ENCODE peak calls at places on chromosomes 13 and 19, in nine cellular contexts. One of them, this sample, is unnamed.

GRCh38 chr13:106540613-106541012 is 5.2 kb upstream of the EFNB2 start:
- DNase-seq in stimulated activated CD8-positive, alpha-beta memory T cell treated with anti-CD3 and anti-CD28 coated beads, Interleukin-15, amount 100 ng/mL, for 1 hour: no peak
- DNase-seq in SHP77: no peak
- DNase-seq in activated CD4-positive, alpha-beta T cell treated with anti-CD3 and anti-CD28 coated beads for 48 hours: no peak
- DNase-seq in osteocyte: no peak
- DNase-seq in heart right ventricle: no peak
- DNase-seq in tibial artery: no peak
- DNase-seq in neural progenitor cell: no peak
- DNase-seq in HT-29: no peak
- DNase-seq in this sample: no peak

GRCh38 chr19:31100945-31101344 is 248.3 kb downstream of the TSHZ3 start:
- DNase-seq in osteocyte: no peak
- DNase-seq in SHP77: no peak
- DNase-seq in neural progenitor cell: no peak
- DNase-seq in activated CD4-positive, alpha-beta T cell treated with anti-CD3 and anti-CD28 coated beads for 48 hours: no peak
- DNase-seq in HT-29: no peak
- DNase-seq in heart right ventricle: no peak
- DNase-seq in tibial artery: no peak
- DNase-seq in stimulated activated CD8-positive, alpha-beta memory T cell treated with anti-CD3 and anti-CD28 coated beads, Interleukin-15, amount 100 ng/mL, for 1 hour: no peak
- DNase-seq in this sample: no peak

GRCh38 chr13:103812966-103813365 is 746.7 kb upstream of the SLC10A2 start:
- DNase-seq in HT-29: no peak
- DNase-seq in heart right ventricle: no peak
- DNase-seq in activated CD4-positive, alpha-beta T cell treated with anti-CD3 and anti-CD28 coated beads for 48 hours: no peak
- DNase-seq in osteocyte: no peak
- DNase-seq in stimulated activated CD8-positive, alpha-beta memory T cell treated with anti-CD3 and anti-CD28 coated beads, Interleukin-15, amount 100 ng/mL, for 1 hour: no peak
- DNase-seq in neural progenitor cell: no peak
- DNase-seq in SHP77: no peak
- DNase-seq in tibial artery: no peak
- DNase-seq in this sample: no peak

GRCh38 chr19:6773323-6773931 is 919 bp downstream of the VAV1 start:
- DNase-seq in stimulated activated CD8-positive, alpha-beta memory T cell treated with anti-CD3 and anti-CD28 coated beads, Interleukin-15, amount 100 ng/mL, for 1 hour: no peak
- DNase-seq in activated CD4-positive, alpha-beta T cell treated with anti-CD3 and anti-CD28 coated beads for 48 hours: peak
- DNase-seq in HT-29: no peak
- DNase-seq in SHP77: no peak
- DNase-seq in neural progenitor cell: no peak
- DNase-seq in heart right ventricle: peak
- DNase-seq in osteocyte: no peak
- DNase-seq in tibial artery: peak
- DNase-seq in this sample: no peak

GRCh38 chr13:97944396-97945029 is 9.0 kb upstream of the IPO5 start:
- DNase-seq in HT-29: no peak
- DNase-seq in heart right ventricle: no peak
- DNase-seq in stimulated activated CD8-positive, alpha-beta memory T cell treated with anti-CD3 and anti-CD28 coated beads, Interleukin-15, amount 100 ng/mL, for 1 hour: no peak
- DNase-seq in neural progenitor cell: no peak
- DNase-seq in activated CD4-positive, alpha-beta T cell treated with anti-CD3 and anti-CD28 coated beads for 48 hours: no peak
- DNase-seq in SHP77: no peak
- DNase-seq in tibial artery: no peak
- DNase-seq in osteocyte: no peak
- DNase-seq in this sample: no peak

GRCh38 chr19:34459614-34460013 is 21.9 kb upstream of the WTIP start:
- DNase-seq in stimulated activated CD8-positive, alpha-beta memory T cell treated with anti-CD3 and anti-CD28 coated beads, Interleukin-15, amount 100 ng/mL, for 1 hour: no peak
- DNase-seq in HT-29: peak
- DNase-seq in activated CD4-positive, alpha-beta T cell treated with anti-CD3 and anti-CD28 coated beads for 48 hours: no peak
- DNase-seq in tibial artery: no peak
- DNase-seq in neural progenitor cell: no peak
- DNase-seq in osteocyte: no peak
- DNase-seq in SHP77: no peak
- DNase-seq in heart right ventricle: no peak
- DNase-seq in this sample: peak

GRCh38 chr19:10892256-10892655 is 20.9 kb downstream of the CARM1 start:
- DNase-seq in HT-29: no peak
- DNase-seq in neural progenitor cell: no peak
- DNase-seq in heart right ventricle: peak
- DNase-seq in tibial artery: no peak
- DNase-seq in stimulated activated CD8-positive, alpha-beta memory T cell treated with anti-CD3 and anti-CD28 coated beads, Interleukin-15, amount 100 ng/mL, for 1 hour: no peak
- DNase-seq in SHP77: no peak
- DNase-seq in activated CD4-positive, alpha-beta T cell treated with anti-CD3 and anti-CD28 coated beads for 48 hours: no peak
- DNase-seq in osteocyte: no peak
- DNase-seq in this sample: no peak

GRCh38 chr13:73924607-73925006 is 209.6 kb downstream of the KLF12 start:
- DNase-seq in SHP77: no peak
- DNase-seq in tibial artery: no peak
- DNase-seq in osteocyte: no peak
- DNase-seq in heart right ventricle: no peak
- DNase-seq in HT-29: no peak
- DNase-seq in neural progenitor cell: no peak
- DNase-seq in stimulated activated CD8-positive, alpha-beta memory T cell treated with anti-CD3 and anti-CD28 coated beads, Interleukin-15, amount 100 ng/mL, for 1 hour: no peak
- DNase-seq in activated CD4-positive, alpha-beta T cell treated with anti-CD3 and anti-CD28 coated beads for 48 hours: no peak
- DNase-seq in this sample: no peak

GRCh38 chr19:47112166-47112663 is 1.4 kb downstream of the ZC3H4 start:
- DNase-seq in tibial artery: peak
- DNase-seq in HT-29: peak
- DNase-seq in heart right ventricle: peak
- DNase-seq in stimulated activated CD8-positive, alpha-beta memory T cell treated with anti-CD3 and anti-CD28 coated beads, Interleukin-15, amount 100 ng/mL, for 1 hour: peak
- DNase-seq in neural progenitor cell: peak
- DNase-seq in activated CD4-positive, alpha-beta T cell treated with anti-CD3 and anti-CD28 coated beads for 48 hours: peak
- DNase-seq in SHP77: peak
- DNase-seq in osteocyte: peak
- DNase-seq in this sample: peak

GRCh38 chr13:83815598-83815997 is 66.7 kb downstream of the SLITRK1 start:
- DNase-seq in HT-29: no peak
- DNase-seq in neural progenitor cell: peak
- DNase-seq in SHP77: no peak
- DNase-seq in activated CD4-positive, alpha-beta T cell treated with anti-CD3 and anti-CD28 coated beads for 48 hours: no peak
- DNase-seq in osteocyte: no peak
- DNase-seq in tibial artery: no peak
- DNase-seq in stimulated activated CD8-positive, alpha-beta memory T cell treated with anti-CD3 and anti-CD28 coated beads, Interleukin-15, amount 100 ng/mL, for 1 hour: no peak
- DNase-seq in heart right ventricle: no peak
- DNase-seq in this sample: no peak

GRCh38 chr13:33639158-33639557 is 178.8 kb upstream of the RFC3 start:
- DNase-seq in stimulated activated CD8-positive, alpha-beta memory T cell treated with anti-CD3 and anti-CD28 coated beads, Interleukin-15, amount 100 ng/mL, for 1 hour: no peak
- DNase-seq in neural progenitor cell: no peak
- DNase-seq in tibial artery: peak
- DNase-seq in activated CD4-positive, alpha-beta T cell treated with anti-CD3 and anti-CD28 coated beads for 48 hours: no peak
- DNase-seq in osteocyte: no peak
- DNase-seq in HT-29: no peak
- DNase-seq in SHP77: no peak
- DNase-seq in heart right ventricle: no peak
- DNase-seq in this sample: peak

GRCh38 chr13:46598140-46598819 is 45.3 kb downstream of the LRCH1 start:
- DNase-seq in activated CD4-positive, alpha-beta T cell treated with anti-CD3 and anti-CD28 coated beads for 48 hours: no peak
- DNase-seq in HT-29: no peak
- DNase-seq in neural progenitor cell: no peak
- DNase-seq in SHP77: no peak
- DNase-seq in stimulated activated CD8-positive, alpha-beta memory T cell treated with anti-CD3 and anti-CD28 coated beads, Interleukin-15, amount 100 ng/mL, for 1 hour: no peak
- DNase-seq in osteocyte: no peak
- DNase-seq in heart right ventricle: no peak
- DNase-seq in tibial artery: no peak
- DNase-seq in this sample: no peak

GRCh38 chr13:51148223-51148951 is 37.3 kb upstream of the C13orf42 start:
- DNase-seq in osteocyte: peak
- DNase-seq in neural progenitor cell: peak
- DNase-seq in SHP77: no peak
- DNase-seq in stimulated activated CD8-positive, alpha-beta memory T cell treated with anti-CD3 and anti-CD28 coated beads, Interleukin-15, amount 100 ng/mL, for 1 hour: no peak
- DNase-seq in heart right ventricle: no peak
- DNase-seq in activated CD4-positive, alpha-beta T cell treated with anti-CD3 and anti-CD28 coated beads for 48 hours: peak
- DNase-seq in tibial artery: no peak
- DNase-seq in HT-29: no peak
- DNase-seq in this sample: no peak

GRCh38 chr13:94056362-94056990 is 423.0 kb downstream of the DCT start:
- DNase-seq in activated CD4-positive, alpha-beta T cell treated with anti-CD3 and anti-CD28 coated beads for 48 hours: no peak
- DNase-seq in SHP77: no peak
- DNase-seq in tibial artery: no peak
- DNase-seq in heart right ventricle: no peak
- DNase-seq in neural progenitor cell: no peak
- DNase-seq in stimulated activated CD8-positive, alpha-beta memory T cell treated with anti-CD3 and anti-CD28 coated beads, Interleukin-15, amount 100 ng/mL, for 1 hour: no peak
- DNase-seq in HT-29: no peak
- DNase-seq in osteocyte: no peak
- DNase-seq in this sample: no peak

GRCh38 chr13:31964168-31964567 is 67.4 kb upstream of the FRY start:
- DNase-seq in neural progenitor cell: no peak
- DNase-seq in osteocyte: no peak
- DNase-seq in stimulated activated CD8-positive, alpha-beta memory T cell treated with anti-CD3 and anti-CD28 coated beads, Interleukin-15, amount 100 ng/mL, for 1 hour: no peak
- DNase-seq in SHP77: no peak
- DNase-seq in tibial artery: no peak
- DNase-seq in HT-29: no peak
- DNase-seq in activated CD4-positive, alpha-beta T cell treated with anti-CD3 and anti-CD28 coated beads for 48 hours: no peak
- DNase-seq in heart right ventricle: no peak
- DNase-seq in this sample: no peak

GRCh38 chr13:25067054-25067453 is 28.9 kb upstream of the PABPC3 start:
- DNase-seq in tibial artery: no peak
- DNase-seq in neural progenitor cell: peak
- DNase-seq in HT-29: no peak
- DNase-seq in SHP77: peak
- DNase-seq in stimulated activated CD8-positive, alpha-beta memory T cell treated with anti-CD3 and anti-CD28 coated beads, Interleukin-15, amount 100 ng/mL, for 1 hour: no peak
- DNase-seq in activated CD4-positive, alpha-beta T cell treated with anti-CD3 and anti-CD28 coated beads for 48 hours: no peak
- DNase-seq in osteocyte: no peak
- DNase-seq in heart right ventricle: no peak
- DNase-seq in this sample: no peak

GRCh38 chr13:29991343-29991742 is 140.9 kb upstream of the UBL3 start:
- DNase-seq in neural progenitor cell: no peak
- DNase-seq in activated CD4-positive, alpha-beta T cell treated with anti-CD3 and anti-CD28 coated beads for 48 hours: no peak
- DNase-seq in HT-29: no peak
- DNase-seq in osteocyte: no peak
- DNase-seq in heart right ventricle: no peak
- DNase-seq in SHP77: no peak
- DNase-seq in stimulated activated CD8-positive, alpha-beta memory T cell treated with anti-CD3 and anti-CD28 coated beads, Interleukin-15, amount 100 ng/mL, for 1 hour: no peak
- DNase-seq in tibial artery: no peak
- DNase-seq in this sample: no peak

GRCh38 chr19:51686171-51686570 is 7.0 kb upstream of the SPACA6 start:
- DNase-seq in neural progenitor cell: no peak
- DNase-seq in HT-29: no peak
- DNase-seq in tibial artery: no peak
- DNase-seq in osteocyte: no peak
- DNase-seq in SHP77: no peak
- DNase-seq in activated CD4-positive, alpha-beta T cell treated with anti-CD3 and anti-CD28 coated beads for 48 hours: no peak
- DNase-seq in heart right ventricle: no peak
- DNase-seq in stimulated activated CD8-positive, alpha-beta memory T cell treated with anti-CD3 and anti-CD28 coated beads, Interleukin-15, amount 100 ng/mL, for 1 hour: no peak
- DNase-seq in this sample: no peak

GRCh38 chr19:43700368-43701015 is 15.4 kb upstream of the IRGC start:
- DNase-seq in heart right ventricle: peak
- DNase-seq in activated CD4-positive, alpha-beta T cell treated with anti-CD3 and anti-CD28 coated beads for 48 hours: peak
- DNase-seq in stimulated activated CD8-positive, alpha-beta memory T cell treated with anti-CD3 and anti-CD28 coated beads, Interleukin-15, amount 100 ng/mL, for 1 hour: no peak
- DNase-seq in HT-29: no peak
- DNase-seq in neural progenitor cell: peak
- DNase-seq in osteocyte: no peak
- DNase-seq in tibial artery: peak
- DNase-seq in SHP77: no peak
- DNase-seq in this sample: peak

This sample was measured in lower leg skin.